ENCODE peak calls at places on chromosome 14, in eight cellular contexts. T is cardiac muscle cell; X is astrocyte; Y is iPS DF 6.9; Q is tibial artery; O is IMR-90; N is CD8-positive, alpha-beta memory T cell; K is upper lobe of left lung. W is an unnamed sample. For H3K4me1, H3K9me3 and H3K27me3, the result is how much of the 10 kb centered on the place peaks cover.

GRCh38 chr14:26130690-26131089 is 467.1 kb downstream of the NOVA1 start:
- DNase-seq in T (no peak), K (no peak), Y (no peak), Q (no peak), O (no peak), N (no peak), X (no peak), W (no peak)

GRCh38 chr14:76050797-76051392 is 65.3 kb downstream of the IFT43 start:
- DNase-seq in O (peak), X (peak), Y (peak), K (no peak), N (peak), Q (peak), T (peak), W (peak)

GRCh38 chr14:64423987-64424386 is 35.8 kb downstream of the MTHFD1 start:
- DNase-seq in K (no peak), T (no peak), Y (no peak), Q (no peak), N (no peak), O (peak), X (peak), W (no peak)

GRCh38 chr14:55938249-55938791 is 179.9 kb upstream of the PELI2 start:
- DNase-seq in O (peak), K (peak), Q (no peak), T (no peak), Y (no peak), X (peak), N (no peak), W (no peak)

GRCh38 chr14:54920052-54920451 is 17.4 kb upstream of the GCH1 start:
- DNase-seq in K (no peak), O (no peak), N (no peak), T (no peak), Y (no peak), X (no peak), Q (no peak), W (no peak)

GRCh38 chr14:81519200-81519998 is 14.3 kb downstream of the SEL1L start:
- DNase-seq in X (no peak), Q (no peak), K (no peak), T (no peak), N (no peak), O (no peak), Y (no peak), W (peak)

GRCh38 chr14:102474934-102475333 is 34.6 kb downstream of the ANKRD9 start:
- DNase-seq in T (no peak), K (no peak), X (peak), O (peak), Y (no peak), N (no peak), Q (no peak), W (no peak)

GRCh38 chr14:35509846-35510245 is 24.1 kb upstream of the INSM2 start:
- DNase-seq in K (no peak), X (no peak), Y (no peak), O (no peak), N (no peak), T (no peak), Q (no peak), W (no peak)

GRCh38 chr14:82740547-82740946 is 1206.9 kb upstream of the SEL1L start:
- DNase-seq in O (no peak), T (no peak), Y (no peak), X (no peak), K (no peak), N (no peak), Q (no peak), W (no peak)

GRCh38 chr14:79706382-79706781 is 504.9 kb downstream of the DIO2 start:
- DNase-seq in O (no peak), Q (no peak), N (no peak), K (no peak), T (peak), Y (no peak), X (no peak), W (no peak)

GRCh38 chr14:50215416-50215815 is 16.0 kb downstream of the SOS2 start:
- DNase-seq in X (no peak), O (no peak), T (no peak), Q (no peak), Y (no peak), N (no peak), K (no peak), W (no peak)

GRCh38 chr14:59118171-59118570 is 70.3 kb upstream of the DAAM1 start:
- DNase-seq in N (no peak), T (no peak), Q (no peak), K (no peak), Y (no peak), O (no peak), X (no peak), W (no peak)

GRCh38 chr14:77158175-77158908 is 16.8 kb upstream of the ZDHHC22 start:
- DNase-seq in T (peak), N (no peak), X (peak), Q (no peak), Y (no peak), O (peak), K (peak), W (no peak)

GRCh38 chr14:22982013-22982476 is 306 bp downstream of the AJUBA start:
- DNase-seq in X (no peak), T (no peak), Q (no peak), N (no peak), O (no peak), K (no peak), Y (no peak), W (peak)

DNA sequence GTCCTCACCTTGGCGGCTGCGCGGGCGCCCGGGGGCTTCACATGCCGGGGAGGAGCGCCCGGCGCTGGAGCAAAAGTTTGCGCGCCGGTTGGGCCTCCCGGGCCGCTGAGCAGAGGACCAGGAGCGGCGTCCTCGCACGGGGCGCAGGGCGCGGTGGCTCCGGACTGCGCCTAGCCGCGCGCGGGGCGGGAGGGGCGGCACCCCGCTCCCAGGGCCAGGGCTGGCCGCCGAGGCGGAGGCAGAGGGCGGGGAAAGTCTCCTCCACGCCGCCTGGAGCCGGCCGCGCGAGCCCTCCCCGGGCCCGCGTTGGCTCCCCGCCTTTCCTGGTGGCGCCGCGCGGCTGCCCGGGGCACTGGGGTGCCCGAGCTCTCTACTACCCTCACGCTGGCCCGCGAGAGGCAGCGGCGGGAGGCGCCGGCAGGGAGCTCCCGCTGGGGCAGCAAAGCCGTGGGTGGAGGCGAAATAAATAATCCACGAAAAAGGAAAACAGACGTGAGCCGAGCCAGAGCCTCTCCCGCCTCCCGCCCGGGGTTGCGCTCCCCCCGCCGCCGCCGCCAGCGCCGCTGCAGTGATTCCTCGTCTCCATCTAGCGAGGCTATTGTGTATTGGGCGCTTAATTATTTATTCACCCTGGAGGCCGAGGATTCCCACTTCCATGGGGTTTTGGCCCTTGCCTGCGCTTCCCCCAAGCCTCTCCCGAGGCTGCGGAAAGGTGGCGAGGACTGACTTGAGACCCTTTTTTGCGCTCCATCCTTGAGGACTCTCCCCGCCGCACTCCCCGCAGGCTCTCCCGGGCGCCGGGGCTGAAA is 476 bp upstream of the PRIMA1 start:
- DNase-seq in O (no peak), N (no peak), Y (no peak), X (no peak), T (peak), K (peak), Q (peak), W (no peak)
- H3K4me1 ChIP-seq in O (under half), N (under half), Y (under half), X (under half), T (under half), K (under half), Q (under half), W (under half)

GRCh38 chr14:52262600-52262999 is 4.9 kb upstream of the PTGDR start:
- DNase-seq in Q (no peak), X (no peak), Y (no peak), N (no peak), T (no peak), K (no peak), O (no peak), W (no peak)

GRCh38 chr14:52266179-52266578 is 1.3 kb upstream of the PTGDR start:
- DNase-seq in N (no peak), Y (no peak), X (peak), Q (peak), O (peak), K (no peak), T (no peak), W (no peak)

GRCh38 chr14:52265248-52265647 is 2.2 kb upstream of the PTGDR start:
- DNase-seq in Q (no peak), K (no peak), T (no peak), Y (no peak), X (no peak), O (no peak), N (no peak), W (no peak)

GRCh38 chr14:52266782-52267181 is 716 bp upstream of the PTGDR start:
- DNase-seq in N (no peak), Q (peak), T (no peak), X (peak), O (no peak), Y (no peak), K (no peak), W (no peak)

DNA sequence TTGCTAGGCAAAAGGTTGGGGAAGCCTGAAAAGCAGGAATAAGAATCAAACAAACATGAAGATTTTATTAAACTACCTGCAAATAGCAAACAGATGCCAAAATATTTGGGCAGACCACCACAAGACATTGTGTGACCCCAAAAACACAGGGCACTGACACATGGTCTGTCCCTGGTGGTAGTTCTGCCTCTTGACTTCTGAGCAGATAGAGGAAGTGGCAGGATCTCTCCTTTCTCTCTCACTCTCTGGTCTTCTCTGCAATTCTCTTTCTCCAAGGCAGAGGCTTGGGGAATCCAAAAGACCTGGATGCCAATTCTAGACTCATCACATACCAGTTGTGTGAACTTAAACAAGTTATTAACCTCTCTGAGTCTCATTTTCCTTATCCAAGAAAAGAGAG is 4.3 kb upstream of the PTGDR start:
- DNase-seq in N (no peak), K (no peak), O (no peak), X (no peak), Q (no peak), Y (no peak), T (no peak), W (no peak)
- H3K9me3 ChIP-seq in N (under half), K (under half), O (under half), X (under half), Q (under half), Y (under half), T (under half), W (under half)

GRCh38 chr14:52950410-52950897 is 396 bp downstream of the FERMT2 start:
- DNase-seq in N (peak), X (peak), Q (peak), Y (no peak), T (peak), K (peak), O (peak), W (no peak)
- H3K27me3 ChIP-seq in N (under half), X (under half), Q (under half), Y (under half), T (under half), K (under half), O (under half), W (under half)

DNA sequence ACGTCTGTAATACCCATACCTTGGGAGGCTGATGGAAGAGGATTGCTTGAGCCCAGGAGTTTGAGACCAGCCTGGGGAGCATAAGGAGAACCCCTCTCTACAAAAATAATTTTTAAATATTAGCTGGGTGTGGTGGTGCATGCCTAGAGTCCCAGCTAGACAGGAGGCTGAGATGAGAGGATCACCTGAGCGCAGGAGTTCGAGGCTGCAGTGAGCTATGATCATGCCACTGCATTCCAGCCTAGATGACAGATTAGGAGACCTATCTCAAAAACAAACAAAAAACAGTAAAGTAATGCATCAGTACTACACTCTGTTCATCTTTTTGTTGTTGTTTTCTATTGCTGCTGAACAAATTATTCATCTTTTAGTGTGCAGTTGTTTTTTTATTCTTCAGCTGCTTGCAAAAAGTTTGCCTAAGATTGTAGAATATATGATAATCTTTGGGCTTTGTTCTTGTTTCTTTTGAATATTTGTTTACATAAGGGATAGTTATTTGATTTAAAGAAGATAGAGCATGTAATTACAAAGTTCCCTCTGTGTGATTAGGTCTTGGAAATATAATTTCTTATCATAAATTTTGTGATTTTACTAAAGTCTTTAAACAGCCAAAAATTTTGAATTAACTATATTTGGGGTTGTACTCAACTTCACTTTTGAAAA is 8.2 kb downstream of the ARHGAP5 start:
- DNase-seq in Q (no peak), K (no peak), X (no peak), O (no peak), T (no peak), Y (no peak), N (no peak), W (no peak)
- H3K4me1 ChIP-seq in Q (under half), K (under half), X (under half), O (under half), T (half or more), Y (under half), N (under half), W (under half)

DNA sequence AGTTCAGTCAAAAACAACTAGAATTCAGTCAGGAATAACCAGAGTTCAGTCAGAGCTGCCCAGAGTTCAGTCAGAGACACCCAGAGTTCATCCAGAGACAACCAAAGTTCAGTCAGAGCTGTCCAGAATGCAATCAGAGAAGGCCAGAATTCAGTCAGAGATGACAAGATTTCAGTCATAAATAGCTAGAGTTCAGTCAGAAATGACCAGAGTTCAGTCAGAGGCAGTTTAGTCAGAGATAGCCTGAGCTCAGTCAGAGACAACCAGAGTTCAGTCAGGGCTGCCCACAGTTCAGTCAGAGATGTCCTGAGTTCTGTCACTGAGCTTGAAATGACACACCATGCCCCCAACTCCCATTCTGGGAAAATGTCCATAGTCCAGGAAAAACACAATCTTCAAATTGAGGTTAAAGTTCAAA is 1102.8 kb downstream of the BCL11B start:
- DNase-seq in Q (no peak), Y (no peak), T (no peak), K (no peak), X (no peak), N (no peak), O (no peak), W (no peak)
- H3K9me3 ChIP-seq in Q (under half), Y (under half), T (under half), K (under half), X (under half), N (under half), O (under half), W (under half)

DNA sequence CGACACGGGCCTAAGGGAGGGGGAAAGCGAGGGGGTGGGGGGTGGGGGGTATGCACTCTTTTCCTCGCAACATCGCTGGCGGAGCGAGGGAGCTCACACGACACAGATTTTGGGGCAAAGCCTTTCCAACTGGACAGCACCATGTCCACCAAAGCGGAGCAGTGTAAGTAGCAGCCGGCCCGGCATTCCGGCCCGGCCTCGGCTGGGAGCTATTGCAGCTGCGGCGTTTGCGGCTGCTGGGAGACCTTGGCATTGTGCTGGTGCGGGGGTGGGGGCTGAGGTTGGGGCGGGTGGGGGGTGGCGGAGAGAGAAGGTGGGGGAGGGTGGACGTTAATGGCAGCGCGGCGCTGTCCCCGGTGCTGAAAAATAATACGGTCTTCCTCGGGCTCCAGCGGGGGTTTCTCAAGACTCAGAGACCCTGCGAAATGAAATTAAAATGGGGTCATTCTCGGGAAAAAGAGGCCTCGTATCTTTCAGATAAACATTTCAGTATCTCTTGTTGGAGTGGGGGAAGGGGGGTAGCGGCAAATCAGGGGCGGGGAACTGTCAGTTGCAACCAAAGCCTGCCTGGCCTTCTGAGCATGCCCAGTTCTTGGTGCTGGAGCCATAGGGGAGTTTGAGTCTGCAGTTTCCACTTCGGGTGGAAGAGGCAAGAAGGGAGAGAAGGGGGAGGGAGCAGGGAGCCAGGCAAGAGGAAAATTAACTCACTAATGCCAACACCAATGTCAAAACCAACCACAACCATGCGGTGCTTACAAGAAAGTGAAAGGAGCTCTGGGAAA is at the start of gene UNC79:
- DNase-seq in O (no peak), N (no peak), Q (no peak), X (peak), T (peak), K (peak), Y (peak), W (no peak)
- H3K27me3 ChIP-seq in O (under half), N (under half), Q (under half), X (under half), T (under half), K (under half), Y (under half), W (under half)

GRCh38 chr14:68782091-68782981 is 10.5 kb downstream of the ZFP36L1 start:
- DNase-seq in K (no peak), Q (peak), T (no peak), Y (no peak), N (peak), O (no peak), X (no peak), W (peak)

GRCh38 chr14:68779761-68780323 is 13.0 kb downstream of the ZFP36L1 start:
- DNase-seq in K (no peak), Y (no peak), Q (peak), N (peak), T (no peak), X (peak), O (peak), W (peak)

GRCh38 chr14:68780358-68781160 is 12.3 kb downstream of the ZFP36L1 start:
- DNase-seq in O (peak), X (peak), N (peak), K (no peak), T (no peak), Q (peak), Y (no peak), W (no peak)

GRCh38 chr14:68783408-68784297 is 9.2 kb downstream of the ZFP36L1 start:
- DNase-seq in X (no peak), K (no peak), O (no peak), Y (no peak), Q (peak), T (no peak), N (no peak), W (no peak)

DNA sequence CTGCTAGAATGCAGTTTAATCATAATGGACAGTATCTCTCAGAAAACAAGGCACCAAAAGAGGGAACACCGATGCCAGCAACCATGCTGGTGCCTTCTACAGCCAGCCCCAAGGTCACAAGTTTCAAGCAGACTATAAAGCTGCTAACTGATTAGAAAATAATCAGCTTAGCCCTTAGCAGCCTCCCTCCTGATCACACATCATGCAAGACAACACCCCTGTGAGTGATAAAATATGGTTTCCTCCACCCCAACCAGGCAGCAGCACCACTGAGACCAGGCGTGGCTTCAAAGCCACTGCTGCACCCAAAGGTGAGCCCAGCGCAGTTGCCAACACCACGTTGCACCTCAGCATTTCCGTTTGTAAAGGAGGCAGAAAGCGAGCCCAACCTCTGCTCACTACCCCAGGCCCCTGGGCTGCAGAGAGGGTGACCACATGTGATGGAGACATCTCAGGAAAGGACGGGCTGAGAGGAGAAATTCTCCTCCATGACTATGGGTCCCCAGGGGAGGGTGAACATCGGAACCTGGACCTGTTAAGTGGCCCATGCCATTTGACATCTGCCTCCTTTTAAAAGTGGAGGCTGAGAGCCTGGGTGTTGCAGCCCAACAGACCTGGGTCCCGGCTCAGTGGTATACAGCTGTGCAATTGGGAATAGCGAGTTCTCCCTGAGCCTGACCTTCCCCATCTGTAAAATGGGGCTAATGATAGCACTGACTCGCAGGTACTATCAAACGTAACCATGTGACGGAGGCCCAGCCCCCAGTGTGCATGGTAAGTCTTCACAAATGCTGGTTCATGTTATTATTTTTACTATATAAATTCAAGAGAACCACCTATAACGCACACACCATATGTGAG is 11.5 kb downstream of the ZFP36L1 start:
- DNase-seq in N (peak), O (no peak), K (no peak), X (no peak), T (no peak), Q (peak), Y (no peak), W (peak)
- H3K4me1 ChIP-seq in N (half or more), O (under half), K (under half), X (half or more), T (under half), Q (under half), Y (under half), W (half or more)